ENCODE peak calls at places on chromosomes 16 and 17, in seven cellular contexts. V, G, A, Y, P, J and R are unnamed samples.

GRCh38 chr17:46841561-46842379 is 9.6 kb upstream of the WNT9B start:
- DNase-seq in P (no peak), Y (no peak), G (no peak), A (no peak), V (no peak), J (no peak), R (no peak)

GRCh38 chr17:63751806-63752205 is 10.2 kb upstream of the STRADA start:
- DNase-seq in J (no peak), P (no peak), Y (no peak), V (no peak), G (peak), A (no peak), R (no peak)

GRCh38 chr17:61401280-61402072 is 1.8 kb downstream of the TBX2 start:
- DNase-seq in G (no peak), V (no peak), Y (no peak), A (no peak), J (no peak), P (no peak), R (no peak)

GRCh38 chr17:78258323-78259229 is 27.1 kb downstream of the TMEM235 start:
- DNase-seq in G (peak), Y (no peak), V (no peak), P (no peak), J (no peak), A (no peak), R (no peak)

GRCh38 chr16:10926094-10926493 is 16.2 kb downstream of the DEXI start:
- DNase-seq in P (no peak), Y (no peak), G (no peak), J (no peak), A (no peak), V (no peak), R (no peak)

GRCh38 chr16:17404903-17405691 is 65.7 kb downstream of the XYLT1 start:
- DNase-seq in Y (peak), A (no peak), J (peak), G (no peak), P (peak), V (peak), R (no peak)

GRCh38 chr17:75288359-75288758 is 874 bp downstream of the SLC25A19 start:
- DNase-seq in A (no peak), J (no peak), V (no peak), P (no peak), G (no peak), Y (no peak), R (no peak)

GRCh38 chr17:63189930-63190329 is 223.9 kb downstream of the TANC2 start:
- DNase-seq in A (no peak), V (no peak), Y (no peak), J (no peak), G (no peak), P (no peak), R (no peak)

GRCh38 chr16:48887646-48888045 is 277.7 kb upstream of the N4BP1 start:
- DNase-seq in J (no peak), G (no peak), P (no peak), A (no peak), V (no peak), Y (no peak), R (no peak)

GRCh38 chr17:32875904-32876413 is 965 bp downstream of the MYO1D start:
- DNase-seq in G (no peak), V (no peak), P (no peak), J (no peak), A (no peak), Y (no peak), R (no peak)

GRCh38 chr16:71351558-71351901 is 7.0 kb upstream of the CALB2 start:
- DNase-seq in Y (no peak), A (no peak), P (no peak), J (no peak), V (no peak), G (no peak), R (no peak)

GRCh38 chr16:75073551-75074414 is 42.8 kb downstream of the LDHD start:
- DNase-seq in P (no peak), J (no peak), G (no peak), V (no peak), Y (no peak), A (no peak), R (no peak)

GRCh38 chr17:17725853-17726720 is 44.8 kb downstream of the RAI1 start:
- DNase-seq in A (no peak), P (no peak), J (no peak), G (no peak), Y (no peak), V (no peak), R (no peak)

GRCh38 chr16:28010671-28011070 is 52.8 kb downstream of the GSG1L start:
- DNase-seq in V (no peak), A (no peak), G (no peak), P (no peak), Y (no peak), J (no peak), R (no peak)

GRCh38 chr16:30535106-30535776 is 583 bp upstream of the ZNF747 start:
- DNase-seq in V (no peak), A (no peak), P (no peak), J (no peak), G (no peak), Y (no peak), R (no peak)

GRCh38 chr16:50673496-50674275 is 7.4 kb downstream of the SNX20 start:
- DNase-seq in P (no peak), J (no peak), A (no peak), Y (no peak), G (no peak), V (no peak), R (no peak)

GRCh38 chr17:64411999-64412771 is 21.5 kb upstream of the PECAM1 start:
- DNase-seq in P (no peak), V (no peak), J (no peak), Y (peak), G (no peak), A (no peak), R (no peak)

GRCh38 chr16:79215289-79215688 is 385.2 kb downstream of the MAF start:
- DNase-seq in G (no peak), A (no peak), J (no peak), V (no peak), Y (no peak), P (no peak), R (no peak)

GRCh38 chr17:652310-652709 is 62.3 kb downstream of the VPS53 start:
- DNase-seq in V (no peak), G (no peak), J (no peak), A (no peak), P (peak), Y (peak), R (no peak)

GRCh38 chr17:5640726-5641125 is 56.4 kb upstream of the NLRP1 start:
- DNase-seq in G (no peak), Y (no peak), V (no peak), A (no peak), P (no peak), J (no peak), R (no peak)

GRCh38 chr16:75351183-75351582 is 82.1 kb downstream of the CFDP1 start:
- DNase-seq in G (no peak), J (no peak), V (no peak), Y (no peak), A (no peak), P (no peak), R (no peak)

GRCh38 chr16:69567031-69567680 is 1.4 kb downstream of the NFAT5 start:
- DNase-seq in Y (no peak), G (no peak), V (no peak), A (no peak), P (no peak), J (no peak), R (no peak)

GRCh38 chr17:49976828-49977202 is 7.8 kb downstream of the DLX4 start:
- DNase-seq in J (no peak), Y (no peak), G (no peak), V (no peak), P (no peak), A (no peak), R (no peak)

GRCh38 chr17:74877592-74878543 is 5.1 kb upstream of the FDXR start:
- DNase-seq in J (no peak), Y (no peak), P (no peak), V (no peak), A (no peak), G (no peak), R (no peak)

GRCh38 chr16:49997721-49998251 is 27.2 kb upstream of the CNEP1R1 start:
- DNase-seq in P (no peak), J (no peak), Y (no peak), G (no peak), A (no peak), V (no peak), R (no peak)

GRCh38 chr16:80743772-80744171 is 60.6 kb downstream of the CDYL2 start:
- DNase-seq in G (no peak), A (no peak), Y (no peak), J (no peak), P (no peak), V (no peak), R (no peak)

GRCh38 chr16:75496546-75496945 is 1.3 kb upstream of the CHST6 start:
- DNase-seq in J (no peak), V (no peak), G (no peak), Y (no peak), A (no peak), P (no peak), R (no peak)

GRCh38 chr17:67474081-67474661 is 97.1 kb downstream of the PITPNC1 start:
- DNase-seq in A (no peak), J (no peak), V (no peak), G (no peak), P (no peak), Y (peak), R (no peak)

GRCh38 chr17:41339571-41340169 is 11.0 kb downstream of the KRT33A start:
- DNase-seq in A (no peak), G (no peak), V (no peak), P (no peak), J (no peak), Y (no peak), R (no peak)

GRCh38 chr16:86510465-86511261 is at the start of gene FOXF1:
- DNase-seq in J (no peak), A (no peak), V (no peak), P (no peak), Y (no peak), G (no peak), R (no peak)

GRCh38 chr16:85162478-85163277 is 50.4 kb upstream of the CIBAR2 start:
- DNase-seq in Y (peak), P (no peak), V (peak), A (no peak), J (no peak), G (no peak), R (no peak)
- H3K27ac ChIP-seq in Y (peak), P (no peak), V (peak), A (no peak), J (peak), G (no peak), R (no peak)

GRCh38 chr17:57931488-57932137 is 23.6 kb downstream of the CUEDC1 start:
- DNase-seq in V (no peak), Y (no peak), G (no peak), P (no peak), J (no peak), A (no peak), R (no peak)
- H3K27ac ChIP-seq in V (no peak), Y (peak), G (no peak), P (peak), J (peak), A (no peak), R (no peak)

GRCh38 chr16:89113152-89113547 is 19.5 kb downstream of the ACSF3 start:
- DNase-seq in A (no peak), P (no peak), G (no peak), V (no peak), Y (no peak), J (no peak), R (no peak)

GRCh38 chr16:89113661-89114060 is 20.0 kb downstream of the ACSF3 start:
- DNase-seq in V (no peak), G (no peak), P (no peak), A (no peak), J (no peak), Y (no peak), R (no peak)

GRCh38 chr16:89112377-89113151 is 18.9 kb downstream of the ACSF3 start:
- DNase-seq in A (no peak), G (no peak), J (no peak), V (no peak), P (no peak), Y (no peak), R (no peak)

GRCh38 chr16:89115216-89115949 is 21.7 kb downstream of the ACSF3 start:
- DNase-seq in Y (peak), J (peak), G (peak), A (peak), P (peak), V (no peak), R (no peak)

GRCh38 chr16:89114159-89114981 is 20.7 kb downstream of the ACSF3 start:
- DNase-seq in A (peak), P (no peak), Y (no peak), G (peak), V (no peak), J (no peak), R (no peak)
- H3K27ac ChIP-seq in A (peak), P (no peak), Y (no peak), G (peak), V (no peak), J (no peak), R (no peak)

GRCh38 chr17:55089251-55089650 is 120.7 kb downstream of the STXBP4 start:
- DNase-seq in P (no peak), A (no peak), Y (no peak), J (no peak), V (no peak), G (no peak), R (no peak)
- H3K27ac ChIP-seq in P (no peak), A (peak), Y (no peak), J (no peak), V (no peak), G (no peak), R (no peak)

GRCh38 chr16:4481965-4482364 is 5.8 kb downstream of the HMOX2 start:
- DNase-seq in J (no peak), P (no peak), A (no peak), Y (no peak), G (no peak), V (no peak), R (no peak)
- H3K27ac ChIP-seq in J (no peak), P (no peak), A (no peak), Y (no peak), G (peak), V (no peak), R (peak)